ENCODE peak calls at places on chromosome 14, in eight cellular contexts. F, A, S, L, H, P, B and X are unnamed samples.

GRCh38 chr14:67541448-67542387 is 8.6 kb downstream of the PLEKHH1 start:
- DNase-seq in A (no peak), F (no peak), S (no peak), L (peak; percentile 67), H (no peak), P (no peak), B (no peak), X (no peak)

GRCh38 chr14:54877015-54877702 is 25.5 kb downstream of the GCH1 start:
- DNase-seq in S (no peak), H (no peak), A (no peak), P (no peak), L (no peak), F (no peak), B (no peak), X (no peak)

GRCh38 chr14:24329736-24330135 is 5.1 kb downstream of the ADCY4 start:
- DNase-seq in A (no peak), H (peak; percentile 48), L (no peak), P (no peak), B (peak; percentile 44), S (peak; percentile 66), F (no peak), X (no peak)

GRCh38 chr14:53124778-53125177 is 28.3 kb downstream of the DDHD1 start:
- DNase-seq in L (no peak), H (no peak), A (no peak), P (no peak), F (no peak), B (no peak), S (no peak), X (no peak)

GRCh38 chr14:68282479-68283377 is 463.1 kb downstream of the RAD51B start:
- DNase-seq in F (no peak), H (peak; percentile 30), S (peak; percentile 20), A (no peak), B (peak; percentile 35), P (no peak), L (no peak), X (no peak)

GRCh38 chr14:104826197-104826857 is 25.4 kb downstream of the ZBTB42 start:
- DNase-seq in B (peak; percentile 91), S (peak; percentile 90), F (peak; percentile 90), P (peak; percentile 92), L (peak; percentile 99), H (peak; percentile 95), A (peak; percentile 98), X (peak; percentile 82)

GRCh38 chr14:68948686-68949085 is 30.4 kb downstream of the ACTN1 start:
- DNase-seq in A (no peak), S (no peak), H (no peak), P (no peak), B (no peak), F (no peak), L (no peak), X (no peak)

GRCh38 chr14:49428076-49428475 is 158.1 kb downstream of the RPS29 start:
- DNase-seq in P (no peak), F (no peak), B (no peak), A (no peak), S (no peak), H (no peak), L (no peak), X (no peak)

GRCh38 chr14:62443796-62444195 is 601.5 kb downstream of the KCNH5 start:
- DNase-seq in H (no peak), P (peak; percentile 68), B (no peak), L (no peak), S (no peak), A (no peak), F (no peak), X (no peak)